ENCODE peak calls at places on chromosome 22, in five cellular contexts. One of them, this sample, is unnamed.

GRCh38 chr22:22984967-22985366 is 85.4 kb upstream of the GNAZ start:
- DNase-seq in cerebellum: no peak
- DNase-seq in activated CD8-positive, alpha-beta memory T cell treated with anti-CD3 and anti-CD28 coated beads for 48 hours: no peak
- DNase-seq in T-helper 2 cell treated with Interferon-gamma antibody and Interleukin-4, amounts not matched to agents 5 μg/mL and 100 μg/mL, for 36 hours: no peak
- DNase-seq in HFF-Myc: no peak
- DNase-seq in this sample: no peak

GRCh38 chr22:28094831-28095230 is 175.8 kb upstream of the PITPNB start:
- DNase-seq in HFF-Myc: no peak
- DNase-seq in activated CD8-positive, alpha-beta memory T cell treated with anti-CD3 and anti-CD28 coated beads for 48 hours: no peak
- DNase-seq in cerebellum: no peak
- DNase-seq in T-helper 2 cell treated with Interferon-gamma antibody and Interleukin-4, amounts not matched to agents 5 μg/mL and 100 μg/mL, for 36 hours: no peak
- DNase-seq in this sample: no peak

GRCh38 chr22:20922141-20922751 is 5.0 kb downstream of the CRKL start:
- DNase-seq in activated CD8-positive, alpha-beta memory T cell treated with anti-CD3 and anti-CD28 coated beads for 48 hours: no peak
- DNase-seq in T-helper 2 cell treated with Interferon-gamma antibody and Interleukin-4, amounts not matched to agents 5 μg/mL and 100 μg/mL, for 36 hours: no peak
- DNase-seq in HFF-Myc: no peak
- DNase-seq in cerebellum: no peak
- DNase-seq in this sample: no peak

GRCh38 chr22:41216984-41217383 is 11.9 kb downstream of the L3MBTL2 start:
- DNase-seq in cerebellum: no peak
- DNase-seq in activated CD8-positive, alpha-beta memory T cell treated with anti-CD3 and anti-CD28 coated beads for 48 hours: no peak
- DNase-seq in T-helper 2 cell treated with Interferon-gamma antibody and Interleukin-4, amounts not matched to agents 5 μg/mL and 100 μg/mL, for 36 hours: no peak
- DNase-seq in HFF-Myc: no peak
- DNase-seq in this sample: no peak

GRCh38 chr22:24894220-24894975 is 52.1 kb downstream of the LHFPL7 start:
- DNase-seq in T-helper 2 cell treated with Interferon-gamma antibody and Interleukin-4, amounts not matched to agents 5 μg/mL and 100 μg/mL, for 36 hours: no peak
- DNase-seq in HFF-Myc: peak
- DNase-seq in activated CD8-positive, alpha-beta memory T cell treated with anti-CD3 and anti-CD28 coated beads for 48 hours: no peak
- DNase-seq in cerebellum: no peak
- DNase-seq in this sample: peak

GRCh38 chr22:31055322-31056159 is 25.6 kb upstream of the SMTN start:
- DNase-seq in cerebellum: peak
- DNase-seq in T-helper 2 cell treated with Interferon-gamma antibody and Interleukin-4, amounts not matched to agents 5 μg/mL and 100 μg/mL, for 36 hours: no peak
- DNase-seq in activated CD8-positive, alpha-beta memory T cell treated with anti-CD3 and anti-CD28 coated beads for 48 hours: no peak
- DNase-seq in HFF-Myc: peak
- DNase-seq in this sample: peak

GRCh38 chr22:20741634-20742581 is 32.0 kb upstream of the SERPIND1 start:
- DNase-seq in T-helper 2 cell treated with Interferon-gamma antibody and Interleukin-4, amounts not matched to agents 5 μg/mL and 100 μg/mL, for 36 hours: peak
- DNase-seq in HFF-Myc: no peak
- DNase-seq in cerebellum: peak
- DNase-seq in activated CD8-positive, alpha-beta memory T cell treated with anti-CD3 and anti-CD28 coated beads for 48 hours: no peak
- DNase-seq in this sample: no peak

GRCh38 chr22:42321908-42322561 is 51.6 kb upstream of the TCF20 start:
- DNase-seq in activated CD8-positive, alpha-beta memory T cell treated with anti-CD3 and anti-CD28 coated beads for 48 hours: no peak
- DNase-seq in T-helper 2 cell treated with Interferon-gamma antibody and Interleukin-4, amounts not matched to agents 5 μg/mL and 100 μg/mL, for 36 hours: no peak
- DNase-seq in HFF-Myc: no peak
- DNase-seq in cerebellum: no peak
- DNase-seq in this sample: no peak

GRCh38 chr22:47053865-47054185 is 291.4 kb downstream of the TBC1D22A start:
- DNase-seq in T-helper 2 cell treated with Interferon-gamma antibody and Interleukin-4, amounts not matched to agents 5 μg/mL and 100 μg/mL, for 36 hours: no peak
- DNase-seq in cerebellum: no peak
- DNase-seq in HFF-Myc: no peak
- DNase-seq in activated CD8-positive, alpha-beta memory T cell treated with anti-CD3 and anti-CD28 coated beads for 48 hours: no peak
- DNase-seq in this sample: no peak

GRCh38 chr22:44191036-44191454 is 10.3 kb downstream of the PARVG start:
- DNase-seq in activated CD8-positive, alpha-beta memory T cell treated with anti-CD3 and anti-CD28 coated beads for 48 hours: peak
- DNase-seq in T-helper 2 cell treated with Interferon-gamma antibody and Interleukin-4, amounts not matched to agents 5 μg/mL and 100 μg/mL, for 36 hours: peak
- DNase-seq in HFF-Myc: no peak
- DNase-seq in cerebellum: no peak
- DNase-seq in this sample: no peak

GRCh38 chr22:41603873-41604332 is 14.3 kb upstream of the PMM1 start:
- DNase-seq in cerebellum: no peak
- DNase-seq in T-helper 2 cell treated with Interferon-gamma antibody and Interleukin-4, amounts not matched to agents 5 μg/mL and 100 μg/mL, for 36 hours: peak
- DNase-seq in activated CD8-positive, alpha-beta memory T cell treated with anti-CD3 and anti-CD28 coated beads for 48 hours: no peak
- DNase-seq in HFF-Myc: no peak
- DNase-seq in this sample: no peak

GRCh38 chr22:36863979-36864378 is 3.2 kb downstream of the NCF4 start:
- DNase-seq in T-helper 2 cell treated with Interferon-gamma antibody and Interleukin-4, amounts not matched to agents 5 μg/mL and 100 μg/mL, for 36 hours: no peak
- DNase-seq in HFF-Myc: no peak
- DNase-seq in activated CD8-positive, alpha-beta memory T cell treated with anti-CD3 and anti-CD28 coated beads for 48 hours: no peak
- DNase-seq in cerebellum: no peak
- DNase-seq in this sample: no peak

GRCh38 chr22:28185130-28185529 is 266.1 kb upstream of the PITPNB start:
- DNase-seq in HFF-Myc: no peak
- DNase-seq in activated CD8-positive, alpha-beta memory T cell treated with anti-CD3 and anti-CD28 coated beads for 48 hours: no peak
- DNase-seq in cerebellum: no peak
- DNase-seq in T-helper 2 cell treated with Interferon-gamma antibody and Interleukin-4, amounts not matched to agents 5 μg/mL and 100 μg/mL, for 36 hours: no peak
- DNase-seq in this sample: no peak

GRCh38 chr22:46162285-46162684 is 12.0 kb downstream of the PPARA start:
- DNase-seq in cerebellum: no peak
- DNase-seq in HFF-Myc: no peak
- DNase-seq in activated CD8-positive, alpha-beta memory T cell treated with anti-CD3 and anti-CD28 coated beads for 48 hours: no peak
- DNase-seq in T-helper 2 cell treated with Interferon-gamma antibody and Interleukin-4, amounts not matched to agents 5 μg/mL and 100 μg/mL, for 36 hours: no peak
- DNase-seq in this sample: no peak

GRCh38 chr22:21965762-21966288 is 13.2 kb upstream of the PPM1F start:
- DNase-seq in cerebellum: no peak
- DNase-seq in activated CD8-positive, alpha-beta memory T cell treated with anti-CD3 and anti-CD28 coated beads for 48 hours: no peak
- DNase-seq in HFF-Myc: no peak
- DNase-seq in T-helper 2 cell treated with Interferon-gamma antibody and Interleukin-4, amounts not matched to agents 5 μg/mL and 100 μg/mL, for 36 hours: no peak
- DNase-seq in this sample: no peak

GRCh38 chr22:39703890-39704658 is 133.5 kb downstream of the CACNA1I start:
- DNase-seq in HFF-Myc: no peak
- DNase-seq in activated CD8-positive, alpha-beta memory T cell treated with anti-CD3 and anti-CD28 coated beads for 48 hours: no peak
- DNase-seq in cerebellum: peak
- DNase-seq in T-helper 2 cell treated with Interferon-gamma antibody and Interleukin-4, amounts not matched to agents 5 μg/mL and 100 μg/mL, for 36 hours: no peak
- DNase-seq in this sample: no peak

GRCh38 chr22:45180280-45180679 is 16.6 kb downstream of the NUP50 start:
- DNase-seq in T-helper 2 cell treated with Interferon-gamma antibody and Interleukin-4, amounts not matched to agents 5 μg/mL and 100 μg/mL, for 36 hours: no peak
- DNase-seq in cerebellum: no peak
- DNase-seq in activated CD8-positive, alpha-beta memory T cell treated with anti-CD3 and anti-CD28 coated beads for 48 hours: no peak
- DNase-seq in HFF-Myc: no peak
- DNase-seq in this sample: no peak

GRCh38 chr22:45994516-45995404 is 17.8 kb upstream of the WNT7B start:
- DNase-seq in activated CD8-positive, alpha-beta memory T cell treated with anti-CD3 and anti-CD28 coated beads for 48 hours: peak
- DNase-seq in cerebellum: peak
- DNase-seq in T-helper 2 cell treated with Interferon-gamma antibody and Interleukin-4, amounts not matched to agents 5 μg/mL and 100 μg/mL, for 36 hours: peak
- DNase-seq in HFF-Myc: no peak
- DNase-seq in this sample: no peak

This sample was measured in thoracic aorta.